ENCODE peak calls at places on chromosomes 4 and X, in eight cellular contexts. One of them, this sample, is unnamed.
A peak's percentile ranks its signal among the peaks of the same experiment; 100 is the strongest.

GRCh38 chr4:156958276-156959074 is 13.1 kb downstream of the PDGFC start:
- DNase-seq in colonic mucosa: no peak
- DNase-seq in PC-3: peak; percentile 21
- DNase-seq in naive thymus-derived CD4-positive, alpha-beta T cell: no peak
- DNase-seq in tibial artery: no peak
- DNase-seq in tibial nerve: no peak
- DNase-seq in heart left ventricle: no peak
- DNase-seq in uterus: no peak
- DNase-seq in this sample: peak; percentile 62

GRCh38 chrX:66012094-66012534 is 27.8 kb downstream of the VSIG4 start:
- DNase-seq in colonic mucosa: no peak
- DNase-seq in PC-3: no peak
- DNase-seq in naive thymus-derived CD4-positive, alpha-beta T cell: no peak
- DNase-seq in tibial artery: no peak
- DNase-seq in tibial nerve: no peak
- DNase-seq in heart left ventricle: no peak
- DNase-seq in uterus: no peak
- DNase-seq in this sample: no peak

GRCh38 chr4:169330811-169331210 is 60.1 kb upstream of the SH3RF1 start:
- DNase-seq in colonic mucosa: no peak
- DNase-seq in PC-3: no peak
- DNase-seq in naive thymus-derived CD4-positive, alpha-beta T cell: no peak
- DNase-seq in tibial artery: no peak
- DNase-seq in tibial nerve: no peak
- DNase-seq in heart left ventricle: no peak
- DNase-seq in uterus: no peak
- DNase-seq in this sample: no peak

GRCh38 chr4:109921384-109921808 is 8.7 kb downstream of the EGF start:
- DNase-seq in colonic mucosa: no peak
- DNase-seq in PC-3: peak; percentile 84
- DNase-seq in naive thymus-derived CD4-positive, alpha-beta T cell: no peak
- DNase-seq in tibial artery: no peak
- DNase-seq in tibial nerve: no peak
- DNase-seq in heart left ventricle: no peak
- DNase-seq in uterus: peak; percentile 20
- DNase-seq in this sample: peak; percentile 34

GRCh38 chr4:118776166-118776954 is 59.6 kb downstream of the SEC24D start:
- DNase-seq in colonic mucosa: no peak
- DNase-seq in PC-3: peak; percentile 7
- DNase-seq in naive thymus-derived CD4-positive, alpha-beta T cell: no peak
- DNase-seq in tibial artery: no peak
- DNase-seq in tibial nerve: no peak
- DNase-seq in heart left ventricle: no peak
- DNase-seq in uterus: no peak
- DNase-seq in this sample: peak; percentile 76

GRCh38 chrX:43949669-43950068 is 23.5 kb downstream of the NDP start:
- DNase-seq in colonic mucosa: no peak
- DNase-seq in PC-3: peak; percentile 46
- DNase-seq in naive thymus-derived CD4-positive, alpha-beta T cell: peak; percentile 11
- DNase-seq in tibial artery: no peak
- DNase-seq in tibial nerve: no peak
- DNase-seq in heart left ventricle: no peak
- DNase-seq in uterus: no peak
- DNase-seq in this sample: no peak

GRCh38 chr4:115279300-115279699 is 165.9 kb upstream of the NDST4 start:
- DNase-seq in colonic mucosa: no peak
- DNase-seq in PC-3: peak; percentile 25
- DNase-seq in naive thymus-derived CD4-positive, alpha-beta T cell: no peak
- DNase-seq in tibial artery: no peak
- DNase-seq in tibial nerve: no peak
- DNase-seq in heart left ventricle: no peak
- DNase-seq in uterus: no peak
- DNase-seq in this sample: no peak

GRCh38 chr4:38132843-38133662 is 172.9 kb downstream of the PTTG2 start:
- DNase-seq in colonic mucosa: peak; percentile 74
- DNase-seq in PC-3: no peak
- DNase-seq in naive thymus-derived CD4-positive, alpha-beta T cell: no peak
- DNase-seq in tibial artery: no peak
- DNase-seq in tibial nerve: no peak
- DNase-seq in heart left ventricle: no peak
- DNase-seq in uterus: no peak
- DNase-seq in this sample: no peak

GRCh38 chr4:3332498-3332897 is 39.7 kb downstream of the RGS12 start:
- DNase-seq in colonic mucosa: no peak
- DNase-seq in PC-3: no peak
- DNase-seq in naive thymus-derived CD4-positive, alpha-beta T cell: no peak
- DNase-seq in tibial artery: no peak
- DNase-seq in tibial nerve: no peak
- DNase-seq in heart left ventricle: no peak
- DNase-seq in uterus: no peak
- DNase-seq in this sample: no peak

GRCh38 chrX:74293343-74293946 is 10.5 kb upstream of the ZCCHC13 start:
- DNase-seq in colonic mucosa: peak; percentile 79
- DNase-seq in PC-3: peak; percentile 74
- DNase-seq in naive thymus-derived CD4-positive, alpha-beta T cell: peak; percentile 42
- DNase-seq in tibial artery: peak; percentile 61
- DNase-seq in tibial nerve: peak; percentile 40
- DNase-seq in heart left ventricle: peak; percentile 84
- DNase-seq in uterus: peak; percentile 78
- DNase-seq in this sample: peak; percentile 80

GRCh38 chr4:169621754-169622481 is 1.5 kb downstream of the CLCN3 start:
- DNase-seq in colonic mucosa: no peak
- DNase-seq in PC-3: peak; percentile 65
- DNase-seq in naive thymus-derived CD4-positive, alpha-beta T cell: peak; percentile 47
- DNase-seq in tibial artery: no peak
- DNase-seq in tibial nerve: no peak
- DNase-seq in heart left ventricle: no peak
- DNase-seq in uterus: no peak
- DNase-seq in this sample: peak; percentile 75

GRCh38 chr4:28523791-28524190 is 1663.2 kb downstream of the STIM2 start:
- DNase-seq in colonic mucosa: no peak
- DNase-seq in PC-3: no peak
- DNase-seq in naive thymus-derived CD4-positive, alpha-beta T cell: no peak
- DNase-seq in tibial artery: no peak
- DNase-seq in tibial nerve: no peak
- DNase-seq in heart left ventricle: no peak
- DNase-seq in uterus: no peak
- DNase-seq in this sample: no peak

DNA sequence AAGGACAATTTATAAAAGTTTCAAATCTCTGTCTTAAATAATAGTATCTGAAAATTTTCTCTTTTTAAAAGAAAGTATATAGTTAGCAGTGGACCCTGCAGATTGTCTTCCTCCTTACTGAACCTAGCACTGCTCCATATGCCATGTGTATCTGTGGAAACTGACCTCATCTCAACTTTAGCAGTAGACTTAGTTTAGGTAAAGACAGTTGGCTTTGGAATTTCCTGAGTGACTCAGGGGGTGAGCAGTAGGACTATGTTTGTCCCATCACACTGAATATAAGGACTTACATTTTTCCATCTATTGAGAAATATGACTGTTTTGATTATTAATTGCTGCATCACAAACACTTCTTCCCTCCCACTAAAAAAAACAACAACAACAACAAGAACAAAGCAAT is 1658.1 kb downstream of the STIM2 start:
- DNase-seq in colonic mucosa: no peak
- DNase-seq in PC-3: peak; percentile 23
- DNase-seq in naive thymus-derived CD4-positive, alpha-beta T cell: no peak
- DNase-seq in tibial artery: no peak
- DNase-seq in tibial nerve: no peak
- DNase-seq in heart left ventricle: no peak
- DNase-seq in uterus: no peak
- DNase-seq in this sample: peak; percentile 2
- H3K9me3 ChIP-seq in colonic mucosa: no peaks in the 10 kb centered on the region
- H3K9me3 ChIP-seq in PC-3: no peaks in the 10 kb centered on the region
- H3K9me3 ChIP-seq in naive thymus-derived CD4-positive, alpha-beta T cell: no peaks in the 10 kb centered on the region
- H3K9me3 ChIP-seq in tibial artery: no peaks in the 10 kb centered on the region
- H3K9me3 ChIP-seq in tibial nerve: no peaks in the 10 kb centered on the region
- H3K9me3 ChIP-seq in heart left ventricle: no peaks in the 10 kb centered on the region
- H3K9me3 ChIP-seq in uterus: no peaks in the 10 kb centered on the region
- H3K9me3 ChIP-seq in this sample: no peaks in the 10 kb centered on the region

GRCh38 chrX:47629419-47630210 is at the start of gene CFP:
- DNase-seq in colonic mucosa: no peak
- DNase-seq in PC-3: no peak
- DNase-seq in naive thymus-derived CD4-positive, alpha-beta T cell: peak; percentile 45
- DNase-seq in tibial artery: no peak
- DNase-seq in tibial nerve: no peak
- DNase-seq in heart left ventricle: no peak
- DNase-seq in uterus: no peak
- DNase-seq in this sample: no peak
- H3K9me3 ChIP-seq in colonic mucosa: no peaks in the 10 kb centered on the region
- H3K9me3 ChIP-seq in PC-3: no peaks in the 10 kb centered on the region
- H3K9me3 ChIP-seq in naive thymus-derived CD4-positive, alpha-beta T cell: no peaks in the 10 kb centered on the region
- H3K9me3 ChIP-seq in tibial artery: no peaks in the 10 kb centered on the region
- H3K9me3 ChIP-seq in tibial nerve: no peaks in the 10 kb centered on the region
- H3K9me3 ChIP-seq in heart left ventricle: no peaks in the 10 kb centered on the region
- H3K9me3 ChIP-seq in uterus: no peaks in the 10 kb centered on the region
- H3K9me3 ChIP-seq in this sample: no peaks in the 10 kb centered on the region

GRCh38 chrX:154696328-154697045 is 43.1 kb upstream of the CTAG2 start:
- DNase-seq in colonic mucosa: no peak
- DNase-seq in PC-3: peak; percentile 71
- DNase-seq in naive thymus-derived CD4-positive, alpha-beta T cell: no peak
- DNase-seq in tibial artery: no peak
- DNase-seq in tibial nerve: no peak
- DNase-seq in heart left ventricle: no peak
- DNase-seq in uterus: peak; percentile 22
- DNase-seq in this sample: peak; percentile 72
- H3K9me3 ChIP-seq in colonic mucosa: no peaks in the 10 kb centered on the region
- H3K9me3 ChIP-seq in PC-3: no peaks in the 10 kb centered on the region
- H3K9me3 ChIP-seq in naive thymus-derived CD4-positive, alpha-beta T cell: no peaks in the 10 kb centered on the region
- H3K9me3 ChIP-seq in tibial artery: no peaks in the 10 kb centered on the region
- H3K9me3 ChIP-seq in tibial nerve: no peaks in the 10 kb centered on the region
- H3K9me3 ChIP-seq in heart left ventricle: no peaks in the 10 kb centered on the region
- H3K9me3 ChIP-seq in uterus: no peaks in the 10 kb centered on the region
- H3K9me3 ChIP-seq in this sample: no peaks in the 10 kb centered on the region

DNA sequence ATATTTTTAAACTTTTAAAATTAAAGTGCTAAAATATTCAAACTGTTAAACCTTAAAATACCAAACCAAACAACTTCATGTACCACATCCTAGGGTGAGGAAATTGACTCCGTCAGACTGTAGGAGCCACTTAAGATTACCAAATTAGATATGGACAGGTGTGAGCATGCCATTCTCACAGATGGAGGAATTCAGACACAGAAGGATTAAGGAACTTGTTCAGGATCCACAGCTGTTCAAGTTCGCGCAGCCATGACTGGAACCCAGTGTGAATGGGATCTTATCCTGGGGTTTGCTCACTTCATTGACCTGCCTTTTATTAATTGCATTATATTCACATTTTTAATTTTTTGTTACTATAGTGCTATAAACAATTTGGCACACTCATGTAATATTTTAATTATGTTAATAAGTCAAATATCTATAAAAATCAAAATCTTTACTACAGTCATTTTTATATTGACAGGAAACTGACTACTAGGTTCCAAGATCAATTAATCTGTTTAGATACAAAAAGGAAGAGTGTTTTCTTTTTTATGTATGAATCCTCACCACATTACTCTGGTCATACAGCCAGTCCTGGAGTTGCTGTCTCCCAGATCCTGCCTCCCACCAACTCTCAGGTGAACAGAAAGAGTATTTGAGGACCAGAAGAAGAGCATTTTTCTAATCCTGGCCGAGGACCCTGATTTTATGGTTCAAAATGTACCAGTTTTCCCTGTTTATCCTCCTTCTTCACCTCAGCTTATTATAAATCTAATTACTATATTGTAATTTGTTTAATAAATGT is 224.7 kb upstream of the PCDH7 start:
- DNase-seq in colonic mucosa: no peak
- DNase-seq in PC-3: no peak
- DNase-seq in naive thymus-derived CD4-positive, alpha-beta T cell: no peak
- DNase-seq in tibial artery: no peak
- DNase-seq in tibial nerve: no peak
- DNase-seq in heart left ventricle: no peak
- DNase-seq in uterus: no peak
- DNase-seq in this sample: no peak
- H3K9me3 ChIP-seq in colonic mucosa: no peaks in the 10 kb centered on the region
- H3K9me3 ChIP-seq in PC-3: no peaks in the 10 kb centered on the region
- H3K9me3 ChIP-seq in naive thymus-derived CD4-positive, alpha-beta T cell: no peaks in the 10 kb centered on the region
- H3K9me3 ChIP-seq in tibial artery: no peaks in the 10 kb centered on the region
- H3K9me3 ChIP-seq in tibial nerve: peaks cover 4% of the 10 kb centered on the region
- H3K9me3 ChIP-seq in heart left ventricle: no peaks in the 10 kb centered on the region
- H3K9me3 ChIP-seq in uterus: no peaks in the 10 kb centered on the region
- H3K9me3 ChIP-seq in this sample: no peaks in the 10 kb centered on the region

GRCh38 chrX:77519765-77520164 is 72.6 kb downstream of the FGF16 start:
- DNase-seq in colonic mucosa: no peak
- DNase-seq in PC-3: no peak
- DNase-seq in naive thymus-derived CD4-positive, alpha-beta T cell: no peak
- DNase-seq in tibial artery: no peak
- DNase-seq in tibial nerve: no peak
- DNase-seq in heart left ventricle: no peak
- DNase-seq in uterus: no peak
- DNase-seq in this sample: no peak

GRCh38 chrX:77510007-77510406 is 62.8 kb downstream of the FGF16 start:
- DNase-seq in colonic mucosa: no peak
- DNase-seq in PC-3: peak; percentile 29
- DNase-seq in naive thymus-derived CD4-positive, alpha-beta T cell: no peak
- DNase-seq in tibial artery: no peak
- DNase-seq in tibial nerve: no peak
- DNase-seq in heart left ventricle: no peak
- DNase-seq in uterus: no peak
- DNase-seq in this sample: no peak

DNA sequence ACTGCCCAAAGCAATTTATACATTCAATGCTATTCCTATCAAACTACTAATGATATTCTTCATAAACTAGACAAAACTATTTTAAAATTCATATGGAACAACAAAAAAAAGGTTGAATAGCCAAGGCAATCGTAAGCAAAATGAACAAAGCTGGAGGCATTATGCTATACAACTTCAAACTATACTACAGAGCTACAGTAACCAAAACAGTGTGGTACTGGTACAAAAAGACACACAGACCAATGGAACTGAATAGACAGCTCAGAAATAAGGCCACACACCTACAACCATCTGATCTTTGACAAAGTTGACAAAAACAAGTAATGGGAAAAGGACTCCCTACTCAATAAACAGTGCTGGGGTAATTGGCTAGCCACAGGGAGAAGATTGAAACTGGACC is 67.0 kb downstream of the FGF16 start:
- DNase-seq in colonic mucosa: no peak
- DNase-seq in PC-3: no peak
- DNase-seq in naive thymus-derived CD4-positive, alpha-beta T cell: no peak
- DNase-seq in tibial artery: no peak
- DNase-seq in tibial nerve: no peak
- DNase-seq in heart left ventricle: no peak
- DNase-seq in uterus: no peak
- DNase-seq in this sample: no peak
- H3K9me3 ChIP-seq in colonic mucosa: no peaks in the 10 kb centered on the region
- H3K9me3 ChIP-seq in PC-3: no peaks in the 10 kb centered on the region
- H3K9me3 ChIP-seq in naive thymus-derived CD4-positive, alpha-beta T cell: no peaks in the 10 kb centered on the region
- H3K9me3 ChIP-seq in tibial artery: no peaks in the 10 kb centered on the region
- H3K9me3 ChIP-seq in tibial nerve: peaks cover 8% of the 10 kb centered on the region
- H3K9me3 ChIP-seq in heart left ventricle: peaks cover 10% of the 10 kb centered on the region
- H3K9me3 ChIP-seq in uterus: no peaks in the 10 kb centered on the region
- H3K9me3 ChIP-seq in this sample: no peaks in the 10 kb centered on the region

GRCh38 chr4:188091-188490 is 63.8 kb downstream of the ZNF718 start:
- DNase-seq in colonic mucosa: no peak
- DNase-seq in PC-3: no peak
- DNase-seq in naive thymus-derived CD4-positive, alpha-beta T cell: no peak
- DNase-seq in tibial artery: no peak
- DNase-seq in tibial nerve: no peak
- DNase-seq in heart left ventricle: no peak
- DNase-seq in uterus: no peak
- DNase-seq in this sample: no peak
- H3K9me3 ChIP-seq in colonic mucosa: no peaks in the 10 kb centered on the region
- H3K9me3 ChIP-seq in PC-3: peaks cover 9% of the 10 kb centered on the region
- H3K9me3 ChIP-seq in naive thymus-derived CD4-positive, alpha-beta T cell: peaks cover 6% of the 10 kb centered on the region
- H3K9me3 ChIP-seq in tibial artery: peaks cover 2% of the 10 kb centered on the region
- H3K9me3 ChIP-seq in tibial nerve: peaks cover 95% of the 10 kb centered on the region
- H3K9me3 ChIP-seq in heart left ventricle: peaks cover 75% of the 10 kb centered on the region
- H3K9me3 ChIP-seq in uterus: no peaks in the 10 kb centered on the region
- H3K9me3 ChIP-seq in this sample: no peaks in the 10 kb centered on the region

GRCh38 chr4:71830-72229 is 18.7 kb downstream of the ZNF595 start:
- DNase-seq in colonic mucosa: no peak
- DNase-seq in PC-3: peak; percentile 3
- DNase-seq in naive thymus-derived CD4-positive, alpha-beta T cell: no peak
- DNase-seq in tibial artery: no peak
- DNase-seq in tibial nerve: no peak
- DNase-seq in heart left ventricle: no peak
- DNase-seq in uterus: no peak
- DNase-seq in this sample: no peak
- H3K9me3 ChIP-seq in colonic mucosa: no peaks in the 10 kb centered on the region
- H3K9me3 ChIP-seq in PC-3: peaks cover 44% of the 10 kb centered on the region
- H3K9me3 ChIP-seq in naive thymus-derived CD4-positive, alpha-beta T cell: peaks cover 25% of the 10 kb centered on the region
- H3K9me3 ChIP-seq in tibial artery: peaks cover 4% of the 10 kb centered on the region
- H3K9me3 ChIP-seq in tibial nerve: peaks cover 84% of the 10 kb centered on the region
- H3K9me3 ChIP-seq in heart left ventricle: peaks cover 83% of the 10 kb centered on the region
- H3K9me3 ChIP-seq in uterus: no peaks in the 10 kb centered on the region
- H3K9me3 ChIP-seq in this sample: peaks cover 2% of the 10 kb centered on the region

This sample was measured in fibroblast of lung.